ENCODE peak calls at places on chromosomes 6 and 20, in five cellular contexts. One of them, this sample, is unnamed. For H3K4me1, the result is how much of the 10 kb centered on the place peaks cover.

GRCh38 chr6:18350271-18350670 is 36.9 kb upstream of the RNF144B start:
- DNase-seq in fibroblast of lung: no peak
- DNase-seq in adrenal gland: no peak
- DNase-seq in mesendoderm: no peak
- DNase-seq in CD8-positive, alpha-beta memory T cell: no peak
- DNase-seq in this sample: no peak

GRCh38 chr6:125316621-125317020 is 14.9 kb upstream of the HDDC2 start:
- DNase-seq in fibroblast of lung: no peak
- DNase-seq in adrenal gland: no peak
- DNase-seq in mesendoderm: no peak
- DNase-seq in CD8-positive, alpha-beta memory T cell: no peak
- DNase-seq in this sample: no peak

GRCh38 chr6:163187606-163188005 is 226.9 kb upstream of the QKI start:
- DNase-seq in fibroblast of lung: no peak
- DNase-seq in adrenal gland: no peak
- DNase-seq in mesendoderm: no peak
- DNase-seq in CD8-positive, alpha-beta memory T cell: no peak
- DNase-seq in this sample: no peak

GRCh38 chr20:45946149-45946970 is 11.9 kb downstream of the PCIF1 start:
- DNase-seq in fibroblast of lung: peak
- DNase-seq in adrenal gland: peak
- DNase-seq in mesendoderm: no peak
- DNase-seq in CD8-positive, alpha-beta memory T cell: no peak
- DNase-seq in this sample: no peak

GRCh38 chr20:25336561-25337422 is 53.8 kb downstream of the ABHD12 start:
- DNase-seq in fibroblast of lung: peak
- DNase-seq in adrenal gland: no peak
- DNase-seq in mesendoderm: peak
- DNase-seq in CD8-positive, alpha-beta memory T cell: no peak
- DNase-seq in this sample: peak

GRCh38 chr6:169212897-169213813 is 40.5 kb downstream of the THBS2 start:
- DNase-seq in fibroblast of lung: peak
- DNase-seq in adrenal gland: peak
- DNase-seq in mesendoderm: peak
- DNase-seq in CD8-positive, alpha-beta memory T cell: peak
- DNase-seq in this sample: peak

GRCh38 chr20:43770342-43770741 is 43.5 kb upstream of the GTSF1L start:
- DNase-seq in fibroblast of lung: no peak
- DNase-seq in adrenal gland: no peak
- DNase-seq in mesendoderm: no peak
- DNase-seq in CD8-positive, alpha-beta memory T cell: no peak
- DNase-seq in this sample: no peak

GRCh38 chr6:132789398-132789780 is 9.0 kb downstream of the SLC18B1 start:
- DNase-seq in fibroblast of lung: no peak
- DNase-seq in adrenal gland: no peak
- DNase-seq in mesendoderm: peak
- DNase-seq in CD8-positive, alpha-beta memory T cell: no peak
- DNase-seq in this sample: no peak

GRCh38 chr20:4989570-4989969 is 11.7 kb downstream of the SLC23A2 start:
- DNase-seq in fibroblast of lung: no peak
- DNase-seq in adrenal gland: no peak
- DNase-seq in mesendoderm: no peak
- DNase-seq in CD8-positive, alpha-beta memory T cell: no peak
- DNase-seq in this sample: no peak

GRCh38 chr20:12113075-12113467 is 195.4 kb downstream of the BTBD3 start:
- DNase-seq in fibroblast of lung: no peak
- DNase-seq in adrenal gland: no peak
- DNase-seq in mesendoderm: no peak
- DNase-seq in CD8-positive, alpha-beta memory T cell: no peak
- DNase-seq in this sample: no peak

GRCh38 chr6:90098025-90098474 is 198.6 kb downstream of the BACH2 start:
- DNase-seq in fibroblast of lung: peak
- DNase-seq in adrenal gland: peak
- DNase-seq in mesendoderm: no peak
- DNase-seq in CD8-positive, alpha-beta memory T cell: no peak
- DNase-seq in this sample: peak

GRCh38 chr6:12163149-12163548 is 127.0 kb upstream of the EDN1 start:
- DNase-seq in fibroblast of lung: no peak
- DNase-seq in adrenal gland: no peak
- DNase-seq in mesendoderm: no peak
- DNase-seq in CD8-positive, alpha-beta memory T cell: peak
- DNase-seq in this sample: no peak

GRCh38 chr6:133768656-133769295 is 120.1 kb upstream of the TCF21 start:
- DNase-seq in fibroblast of lung: no peak
- DNase-seq in adrenal gland: no peak
- DNase-seq in mesendoderm: peak
- DNase-seq in CD8-positive, alpha-beta memory T cell: no peak
- DNase-seq in this sample: no peak

GRCh38 chr20:813386-813785 is 20.1 kb upstream of the FAM110A start:
- DNase-seq in fibroblast of lung: no peak
- DNase-seq in adrenal gland: no peak
- DNase-seq in mesendoderm: no peak
- DNase-seq in CD8-positive, alpha-beta memory T cell: no peak
- DNase-seq in this sample: no peak

GRCh38 chr6:169171951-169172350 is 81.7 kb downstream of the THBS2 start:
- DNase-seq in fibroblast of lung: peak
- DNase-seq in adrenal gland: no peak
- DNase-seq in mesendoderm: no peak
- DNase-seq in CD8-positive, alpha-beta memory T cell: no peak
- DNase-seq in this sample: peak

GRCh38 chr20:48142258-48142657 is 357.0 kb upstream of the SULF2 start:
- DNase-seq in fibroblast of lung: no peak
- DNase-seq in adrenal gland: no peak
- DNase-seq in mesendoderm: no peak
- DNase-seq in CD8-positive, alpha-beta memory T cell: no peak
- DNase-seq in this sample: no peak

GRCh38 chr6:137112067-137112355 is 61.4 kb downstream of the IL22RA2 start:
- DNase-seq in fibroblast of lung: peak
- DNase-seq in adrenal gland: peak
- DNase-seq in mesendoderm: no peak
- DNase-seq in CD8-positive, alpha-beta memory T cell: no peak
- DNase-seq in this sample: peak

GRCh38 chr6:90907931-90908655 is 321.2 kb upstream of the MAP3K7 start:
- DNase-seq in fibroblast of lung: no peak
- DNase-seq in adrenal gland: no peak
- DNase-seq in mesendoderm: no peak
- DNase-seq in CD8-positive, alpha-beta memory T cell: no peak
- DNase-seq in this sample: no peak

GRCh38 chr6:130755368-130756034 is 71.7 kb upstream of the SMLR1 start:
- DNase-seq in fibroblast of lung: no peak
- DNase-seq in adrenal gland: no peak
- DNase-seq in mesendoderm: no peak
- DNase-seq in CD8-positive, alpha-beta memory T cell: no peak
- DNase-seq in this sample: peak

GRCh38 chr20:45117581-45117980 is 2.6 kb upstream of the WFDC5 start:
- DNase-seq in fibroblast of lung: no peak
- DNase-seq in adrenal gland: no peak
- DNase-seq in mesendoderm: no peak
- DNase-seq in CD8-positive, alpha-beta memory T cell: no peak
- DNase-seq in this sample: no peak

GRCh38 chr6:135922170-135922569 is 70.7 kb downstream of the PDE7B start:
- DNase-seq in fibroblast of lung: peak
- DNase-seq in adrenal gland: peak
- DNase-seq in mesendoderm: peak
- DNase-seq in CD8-positive, alpha-beta memory T cell: no peak
- DNase-seq in this sample: peak

GRCh38 chr20:36344517-36345132 is 38.5 kb downstream of the DLGAP4 start:
- DNase-seq in fibroblast of lung: peak
- DNase-seq in adrenal gland: peak
- DNase-seq in mesendoderm: peak
- DNase-seq in CD8-positive, alpha-beta memory T cell: no peak
- DNase-seq in this sample: peak

GRCh38 chr6:90575267-90575666 is 11.6 kb downstream of the MAP3K7 start:
- DNase-seq in fibroblast of lung: no peak
- DNase-seq in adrenal gland: no peak
- DNase-seq in mesendoderm: peak
- DNase-seq in CD8-positive, alpha-beta memory T cell: no peak
- DNase-seq in this sample: no peak

GRCh38 chr6:100228437-100229424 is 234.7 kb upstream of the MCHR2 start:
- DNase-seq in fibroblast of lung: peak
- DNase-seq in adrenal gland: peak
- DNase-seq in mesendoderm: peak
- DNase-seq in CD8-positive, alpha-beta memory T cell: no peak
- DNase-seq in this sample: peak

GRCh38 chr20:55054443-55054842 is 579.0 kb downstream of the DOK5 start:
- DNase-seq in fibroblast of lung: no peak
- DNase-seq in adrenal gland: no peak
- DNase-seq in mesendoderm: no peak
- DNase-seq in CD8-positive, alpha-beta memory T cell: no peak
- DNase-seq in this sample: no peak

GRCh38 chr6:77707603-77708002 is 54.8 kb downstream of the MEI4 start:
- DNase-seq in fibroblast of lung: no peak
- DNase-seq in adrenal gland: no peak
- DNase-seq in mesendoderm: peak
- DNase-seq in CD8-positive, alpha-beta memory T cell: no peak
- DNase-seq in this sample: no peak

GRCh38 chr6:159979136-159979874 is 10.4 kb downstream of the IGF2R start:
- DNase-seq in fibroblast of lung: no peak
- DNase-seq in adrenal gland: peak
- DNase-seq in mesendoderm: peak
- DNase-seq in CD8-positive, alpha-beta memory T cell: peak
- DNase-seq in this sample: peak

GRCh38 chr20:45097485-45098095 is 3.3 kb downstream of the KCNS1 start:
- DNase-seq in fibroblast of lung: peak
- DNase-seq in adrenal gland: no peak
- DNase-seq in mesendoderm: peak
- DNase-seq in CD8-positive, alpha-beta memory T cell: peak
- DNase-seq in this sample: no peak

GRCh38 chr6:41664271-41664670 is 26.0 kb downstream of the MDFI start:
- DNase-seq in fibroblast of lung: no peak
- DNase-seq in adrenal gland: no peak
- DNase-seq in mesendoderm: no peak
- DNase-seq in CD8-positive, alpha-beta memory T cell: no peak
- DNase-seq in this sample: no peak

GRCh38 chr6:127277878-127278843 is 11.5 kb downstream of the RNF146 start:
- DNase-seq in fibroblast of lung: no peak
- DNase-seq in adrenal gland: no peak
- DNase-seq in mesendoderm: no peak
- DNase-seq in CD8-positive, alpha-beta memory T cell: no peak
- DNase-seq in this sample: no peak

DNA sequence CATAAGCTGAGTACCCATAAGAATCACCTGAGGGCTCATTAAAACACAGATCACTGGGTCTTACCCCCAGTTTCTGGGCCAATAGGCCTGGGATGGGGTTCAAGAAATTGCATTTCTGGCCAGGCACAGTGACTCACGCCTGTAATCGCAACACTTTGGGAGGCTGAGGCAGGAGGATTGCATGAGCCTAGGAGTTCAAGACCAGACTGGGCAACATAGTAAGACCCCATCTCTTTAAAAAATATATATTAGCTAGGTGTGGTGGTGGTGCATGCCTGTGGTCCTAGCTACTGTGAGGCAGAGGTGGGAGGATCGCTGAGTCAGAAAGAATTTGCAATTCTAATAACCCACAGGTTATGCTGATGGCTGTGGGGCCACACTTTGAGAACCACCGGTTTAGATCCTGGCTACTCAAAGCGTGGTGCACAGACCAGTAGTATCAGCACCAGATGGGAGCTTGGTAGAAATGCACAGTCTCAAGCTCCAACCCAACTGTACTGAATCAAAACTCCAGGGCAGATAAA is 2.0 kb downstream of the CCM2L start:
- DNase-seq in fibroblast of lung: no peak
- DNase-seq in adrenal gland: no peak
- DNase-seq in mesendoderm: no peak
- DNase-seq in CD8-positive, alpha-beta memory T cell: no peak
- DNase-seq in this sample: no peak
- H3K4me1 ChIP-seq in fibroblast of lung: under half
- H3K4me1 ChIP-seq in adrenal gland: under half
- H3K4me1 ChIP-seq in mesendoderm: under half
- H3K4me1 ChIP-seq in CD8-positive, alpha-beta memory T cell: under half
- H3K4me1 ChIP-seq in this sample: under half

GRCh38 chr20:62618622-62619529 is 23.4 kb upstream of the SLCO4A1 start:
- DNase-seq in fibroblast of lung: no peak
- DNase-seq in adrenal gland: no peak
- DNase-seq in mesendoderm: no peak
- DNase-seq in CD8-positive, alpha-beta memory T cell: no peak
- DNase-seq in this sample: no peak

GRCh38 chr20:62621251-62622110 is 20.8 kb upstream of the SLCO4A1 start:
- DNase-seq in fibroblast of lung: no peak
- DNase-seq in adrenal gland: no peak
- DNase-seq in mesendoderm: no peak
- DNase-seq in CD8-positive, alpha-beta memory T cell: no peak
- DNase-seq in this sample: no peak

GRCh38 chr20:62622178-62622876 is 20.0 kb upstream of the SLCO4A1 start:
- DNase-seq in fibroblast of lung: no peak
- DNase-seq in adrenal gland: no peak
- DNase-seq in mesendoderm: no peak
- DNase-seq in CD8-positive, alpha-beta memory T cell: no peak
- DNase-seq in this sample: no peak

GRCh38 chr20:62622877-62623487 is 19.3 kb upstream of the SLCO4A1 start:
- DNase-seq in fibroblast of lung: no peak
- DNase-seq in adrenal gland: peak
- DNase-seq in mesendoderm: no peak
- DNase-seq in CD8-positive, alpha-beta memory T cell: no peak
- DNase-seq in this sample: no peak

GRCh38 chr20:62620624-62621023 is 21.7 kb upstream of the SLCO4A1 start:
- DNase-seq in fibroblast of lung: no peak
- DNase-seq in adrenal gland: no peak
- DNase-seq in mesendoderm: no peak
- DNase-seq in CD8-positive, alpha-beta memory T cell: no peak
- DNase-seq in this sample: no peak
- H3K4me1 ChIP-seq in fibroblast of lung: under half
- H3K4me1 ChIP-seq in adrenal gland: under half
- H3K4me1 ChIP-seq in mesendoderm: under half
- H3K4me1 ChIP-seq in CD8-positive, alpha-beta memory T cell: under half
- H3K4me1 ChIP-seq in this sample: under half

DNA sequence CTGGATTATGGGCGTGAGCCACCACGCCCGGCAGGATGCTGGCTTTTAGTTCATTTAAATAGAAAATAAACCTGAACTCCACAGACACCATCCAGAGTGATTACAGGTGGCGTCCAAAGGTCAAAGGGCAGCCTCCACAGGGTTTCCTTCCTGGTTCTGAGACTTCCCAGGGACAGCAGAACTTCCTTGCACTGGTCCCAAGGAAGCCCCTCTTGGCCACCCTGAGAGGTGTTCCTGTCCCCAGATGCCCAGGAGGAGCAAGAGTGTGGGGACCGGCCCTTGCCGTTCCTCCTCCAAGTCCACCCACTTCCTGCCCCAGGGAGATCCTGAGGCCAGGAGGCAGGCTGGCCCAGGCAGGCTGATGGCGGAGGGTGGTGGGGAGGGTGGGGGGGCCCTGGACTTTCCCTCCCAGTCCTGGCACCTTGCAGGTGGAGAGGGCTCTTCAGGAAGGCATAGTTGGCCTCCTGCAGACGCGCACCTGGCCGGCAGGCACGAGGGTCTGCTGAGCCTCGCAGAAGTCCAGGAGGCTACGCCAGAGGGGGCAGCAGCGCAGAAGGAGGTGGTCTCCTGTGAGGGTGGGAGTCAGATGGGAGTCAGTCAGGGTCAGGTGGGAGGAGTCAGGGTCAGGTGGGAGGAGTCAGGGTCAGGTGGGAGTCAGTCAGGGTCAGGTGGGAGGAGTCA is 5.0 kb downstream of the FNDC11 start:
- DNase-seq in fibroblast of lung: no peak
- DNase-seq in adrenal gland: no peak
- DNase-seq in mesendoderm: no peak
- DNase-seq in CD8-positive, alpha-beta memory T cell: peak
- DNase-seq in this sample: no peak
- H3K4me1 ChIP-seq in fibroblast of lung: under half
- H3K4me1 ChIP-seq in adrenal gland: under half
- H3K4me1 ChIP-seq in mesendoderm: under half
- H3K4me1 ChIP-seq in CD8-positive, alpha-beta memory T cell: under half
- H3K4me1 ChIP-seq in this sample: under half

GRCh38 chr6:53309897-53310291 is 38.9 kb downstream of the ELOVL5 start:
- DNase-seq in fibroblast of lung: no peak
- DNase-seq in adrenal gland: no peak
- DNase-seq in mesendoderm: no peak
- DNase-seq in CD8-positive, alpha-beta memory T cell: no peak
- DNase-seq in this sample: no peak
- H3K4me1 ChIP-seq in fibroblast of lung: under half
- H3K4me1 ChIP-seq in adrenal gland: under half
- H3K4me1 ChIP-seq in mesendoderm: under half
- H3K4me1 ChIP-seq in CD8-positive, alpha-beta memory T cell: half or more
- H3K4me1 ChIP-seq in this sample: half or more

This sample was measured in adipocyte.